ENCODE peak calls at places on chromosomes 1 and 21, in ten cellular contexts. Z is colonic mucosa, A is hepatocyte, Y is fibroblast of lung, O is GM12878, Q is transverse colon, S is heart left ventricle, R is choroid plexus epithelial cell, K is cardiac muscle cell, U is brain microvascular endothelial cell. V is an unnamed sample.

GRCh38 chr1:14487671-14488070 is 110.8 kb upstream of the KAZN start:
- DNase-seq in Q (no peak), Z (no peak), U (no peak), A (no peak), R (no peak), Y (no peak), O (no peak), K (no peak), S (no peak), V (no peak)

GRCh38 chr1:55275151-55275748 is 60.1 kb upstream of the USP24 start:
- DNase-seq in R (peak), Q (peak), K (no peak), A (no peak), Z (no peak), S (no peak), U (peak), Y (peak), O (no peak), V (peak)

GRCh38 chr1:72434070-72434469 is 151.7 kb upstream of the NEGR1 start:
- DNase-seq in O (no peak), Z (no peak), U (no peak), R (no peak), K (no peak), A (no peak), Y (no peak), Q (no peak), S (no peak), V (no peak)

GRCh38 chr1:64983110-64983509 is 16.8 kb upstream of the JAK1 start:
- DNase-seq in O (no peak), R (peak), K (peak), Y (no peak), Z (no peak), U (peak), S (no peak), A (peak), Q (no peak), V (peak)

GRCh38 chr1:17587693-17588047 is 48.2 kb downstream of the ARHGEF10L start:
- DNase-seq in O (no peak), Y (peak), A (peak), Q (no peak), U (peak), R (peak), Z (no peak), S (no peak), K (peak), V (no peak)

GRCh38 chr21:34994646-34995631 is 54.2 kb downstream of the RUNX1 start:
- DNase-seq in R (no peak), O (no peak), Y (no peak), Z (no peak), K (no peak), S (no peak), Q (no peak), A (no peak), U (no peak), V (no peak)

GRCh38 chr1:185965870-185966269 is 231.7 kb downstream of the HMCN1 start:
- DNase-seq in Z (no peak), S (no peak), Y (no peak), R (no peak), A (no peak), Q (no peak), K (no peak), O (no peak), U (no peak), V (no peak)

GRCh38 chr1:59707216-59707615 is 107.5 kb upstream of the HOOK1 start:
- DNase-seq in Q (peak), Y (peak), K (no peak), Z (no peak), S (peak), O (no peak), R (peak), A (peak), U (peak), V (peak)

GRCh38 chr1:43066578-43066977 is 105.5 kb downstream of the EBNA1BP2 start:
- DNase-seq in K (no peak), Q (no peak), R (no peak), A (no peak), Z (no peak), U (no peak), Y (no peak), S (no peak), O (no peak), V (peak)

GRCh38 chr1:20654104-20654690 is 7.0 kb downstream of the DDOST start:
- DNase-seq in Z (no peak), Y (peak), U (no peak), Q (no peak), O (no peak), S (no peak), A (no peak), K (no peak), R (no peak), V (no peak)

GRCh38 chr1:201880928-201881571 is 7.6 kb upstream of the SHISA4 start:
- DNase-seq in Z (no peak), O (no peak), U (no peak), Y (no peak), A (no peak), Q (no peak), K (no peak), R (no peak), S (no peak), V (no peak)

GRCh38 chr1:62311473-62311943 is 7.7 kb downstream of the KANK4 start:
- DNase-seq in Y (no peak), Q (no peak), K (no peak), O (no peak), R (no peak), Z (no peak), U (no peak), S (no peak), A (no peak), V (no peak)

GRCh38 chr21:38290809-38291208 is 34.0 kb downstream of the KCNJ15 start:
- DNase-seq in S (no peak), A (no peak), Z (no peak), O (no peak), Q (no peak), Y (no peak), R (no peak), U (no peak), K (no peak), V (no peak)

GRCh38 chr1:57872913-57873312 is 449.1 kb upstream of the DAB1 start:
- DNase-seq in K (no peak), S (no peak), Q (no peak), A (no peak), Z (no peak), O (no peak), R (no peak), U (no peak), Y (no peak), V (no peak)

GRCh38 chr1:26168410-26169167 is at the start of gene C1orf232:
- DNase-seq in A (peak), K (no peak), O (no peak), U (no peak), S (no peak), Z (no peak), Y (no peak), R (no peak), Q (no peak), V (no peak)

GRCh38 chr1:63795455-63795854 is 21.6 kb downstream of the ROR1 start:
- DNase-seq in Q (no peak), Z (no peak), U (no peak), K (peak), A (no peak), Y (no peak), R (peak), S (no peak), O (no peak), V (no peak)

GRCh38 chr1:59505596-59506028 is 208.7 kb downstream of the FGGY start:
- DNase-seq in Y (no peak), Z (no peak), K (no peak), U (no peak), R (no peak), A (no peak), O (no peak), Q (no peak), S (no peak), V (peak)

GRCh38 chr1:111414756-111415155 is 12.8 kb downstream of the OVGP1 start:
- DNase-seq in O (no peak), A (no peak), K (no peak), S (no peak), U (no peak), Y (no peak), R (no peak), Q (no peak), Z (no peak), V (no peak)

GRCh38 chr1:202162418-202163280 is 2.2 kb upstream of the PTPN7 start:
- DNase-seq in K (no peak), Z (no peak), S (no peak), Q (no peak), U (no peak), A (no peak), R (no peak), Y (no peak), O (no peak), V (no peak)

GRCh38 chr1:22048351-22049192 is 3.9 kb upstream of the CDC42 start:
- DNase-seq in Z (no peak), R (no peak), O (peak), A (no peak), Q (no peak), U (no peak), S (no peak), Y (no peak), K (no peak), V (no peak)

GRCh38 chr1:159913451-159914192 is 11.7 kb downstream of the TAGLN2 start:
- DNase-seq in U (no peak), R (no peak), K (no peak), O (no peak), A (no peak), Y (no peak), Z (peak), S (no peak), Q (no peak), V (no peak)

GRCh38 chr1:233061265-233061664 is 110.9 kb downstream of the NTPCR start:
- DNase-seq in A (no peak), S (no peak), R (no peak), Z (no peak), K (no peak), Q (no peak), Y (no peak), U (no peak), O (no peak), V (no peak)

DNA sequence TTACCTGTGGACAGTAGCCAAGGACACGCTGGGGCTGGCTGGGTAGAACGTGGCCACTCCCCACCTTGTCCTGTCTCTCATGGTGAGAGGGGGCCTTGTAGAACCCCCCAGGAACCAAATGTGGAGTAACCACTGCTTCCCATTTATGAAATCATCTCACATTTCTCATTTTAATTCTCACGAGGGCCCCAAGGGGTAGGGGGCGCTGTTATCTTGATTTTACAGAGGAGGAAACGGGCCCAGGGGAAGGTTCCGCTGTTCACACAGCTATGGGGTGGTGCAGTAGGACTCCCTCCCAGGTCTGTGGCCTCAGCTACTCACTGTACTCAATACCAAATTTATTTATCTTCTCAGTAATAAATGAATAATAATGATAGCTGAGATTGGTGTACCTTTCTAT is 5.5 kb downstream of the SMPDL3B start:
- DNase-seq in K (no peak), Y (peak), R (peak), U (peak), Q (peak), Z (peak), O (no peak), A (no peak), S (no peak), V (no peak)
- TF ChIP-seq CTCF in K (peak), Y (peak), R (peak), U (peak), Q (peak), Z (peak), O (peak), A (no peak), S (no peak), V (peak)

GRCh38 chr1:68464891-68465290 is 15.1 kb upstream of the RPE65 start:
- DNase-seq in U (no peak), S (no peak), O (no peak), K (no peak), Q (no peak), Z (no peak), R (peak), A (no peak), Y (no peak), V (no peak)
- H3K4me3 ChIP-seq in U (no peak), S (no peak), O (no peak), K (no peak), Q (no peak), Z (no peak), R (no peak), A (no peak), Y (no peak), V (no peak)

GRCh38 chr1:33996281-33996680 is 132.4 kb downstream of the HMGB4 start:
- DNase-seq in Z (no peak), O (no peak), S (no peak), K (no peak), A (no peak), Y (no peak), U (no peak), R (no peak), Q (no peak), V (no peak)
- TF ChIP-seq CTCF in Z (no peak), O (no peak), S (no peak), K (no peak), A (no peak), Y (no peak), U (no peak), R (no peak), Q (no peak), V (no peak)

GRCh38 chr1:156119503-156120209 is 5.1 kb downstream of the LMNA start:
- DNase-seq in S (peak), K (no peak), O (no peak), R (peak), Y (peak), A (peak), Z (peak), Q (peak), U (peak), V (no peak)

GRCh38 chr1:156122086-156122485 is 7.6 kb downstream of the LMNA start:
- DNase-seq in R (no peak), O (no peak), Z (no peak), S (no peak), Q (no peak), K (no peak), U (no peak), Y (no peak), A (no peak), V (no peak)

GRCh38 chr1:156120318-156120717 is 5.8 kb downstream of the LMNA start:
- DNase-seq in U (no peak), Y (no peak), S (no peak), R (no peak), K (no peak), Z (no peak), O (no peak), Q (no peak), A (no peak), V (no peak)

GRCh38 chr1:156122519-156123355 is 8.2 kb downstream of the LMNA start:
- DNase-seq in K (peak), Y (peak), A (peak), U (peak), S (peak), Q (peak), O (no peak), Z (peak), R (peak), V (no peak)

GRCh38 chr1:156121441-156121840 is 6.9 kb downstream of the LMNA start:
- DNase-seq in U (no peak), Z (no peak), A (no peak), Q (no peak), O (no peak), S (no peak), K (no peak), R (no peak), Y (no peak), V (no peak)
- H3K4me3 ChIP-seq in U (no peak), Z (no peak), A (no peak), Q (no peak), O (no peak), S (peak), K (no peak), R (no peak), Y (peak), V (no peak)

DNA sequence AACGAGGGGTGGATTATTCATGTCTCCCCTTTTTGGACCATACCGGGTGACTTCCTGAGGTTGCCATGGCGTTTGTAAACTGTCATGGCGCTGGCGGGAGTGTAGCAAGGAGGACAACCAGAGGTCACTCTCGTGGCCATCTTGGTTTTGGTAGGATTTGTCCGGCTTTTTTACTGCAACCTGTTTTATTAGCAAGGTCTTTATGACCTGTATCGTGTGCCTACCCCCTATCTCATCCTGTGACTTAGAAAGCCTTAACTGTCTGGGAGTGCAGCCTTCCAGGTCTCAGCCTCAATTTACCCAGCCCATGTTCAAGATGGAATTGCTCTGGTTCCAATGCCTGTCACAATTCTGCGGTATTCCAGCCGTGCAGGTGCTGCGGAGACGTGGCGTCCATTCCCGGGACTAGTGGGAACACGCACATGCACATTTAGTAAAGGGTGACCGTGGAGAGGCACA is 40.2 kb upstream of the ZNF496 start:
- DNase-seq in K (no peak), Y (no peak), O (no peak), R (no peak), A (no peak), U (no peak), S (no peak), Q (no peak), Z (no peak), V (no peak)
- TF ChIP-seq CTCF in K (no peak), Y (no peak), O (no peak), R (no peak), A (no peak), U (no peak), S (no peak), Q (no peak), Z (no peak), V (no peak)

DNA sequence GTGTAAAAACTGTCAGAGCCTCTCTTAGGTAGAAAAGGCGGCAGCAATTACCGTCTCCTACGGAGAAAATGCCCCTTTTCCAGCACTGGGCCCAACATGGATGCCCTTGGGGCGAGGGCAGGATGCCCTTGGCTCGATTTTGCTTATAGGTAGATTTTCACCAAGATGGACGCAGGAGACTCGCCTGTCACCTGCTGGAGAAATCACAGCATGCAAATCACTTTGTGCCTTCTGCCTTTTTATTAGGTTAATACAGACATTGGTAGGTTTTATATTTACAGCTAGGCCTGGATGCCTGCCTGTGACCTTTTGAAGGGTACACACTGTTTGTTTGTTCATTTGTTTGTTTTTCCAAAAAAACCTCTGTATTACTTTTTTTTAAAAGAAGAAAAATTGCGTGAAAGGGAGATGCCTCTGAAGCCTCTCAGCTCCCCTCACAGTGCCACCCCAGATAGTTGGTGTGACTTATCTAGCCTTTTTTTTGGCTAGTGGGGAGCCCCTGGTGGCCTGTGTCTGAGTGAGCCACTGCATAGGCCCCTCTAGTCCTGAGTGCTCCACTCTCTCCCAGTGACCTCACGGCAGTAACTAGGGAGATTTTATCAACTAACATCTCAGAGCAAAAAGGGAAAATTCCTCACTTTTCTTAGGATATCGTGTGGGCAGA is 2.5 kb downstream of the ATP1B1 start:
- DNase-seq in R (no peak), Z (peak), Y (no peak), Q (peak), A (peak), O (no peak), U (peak), K (peak), S (no peak), V (no peak)
- H3K4me3 ChIP-seq in R (no peak), Z (peak), Y (peak), Q (peak), A (peak), O (peak), U (no peak), K (peak), S (peak), V (peak)

GRCh38 chr1:28087614-28088167 is 719 bp downstream of the EYA3 start:
- DNase-seq in Z (peak), K (peak), Y (peak), S (no peak), A (peak), O (no peak), R (peak), U (no peak), Q (no peak), V (no peak)
- TF ChIP-seq CTCF in Z (no peak), K (no peak), Y (no peak), S (no peak), A (no peak), O (peak), R (peak), U (peak), Q (peak), V (peak)

DNA sequence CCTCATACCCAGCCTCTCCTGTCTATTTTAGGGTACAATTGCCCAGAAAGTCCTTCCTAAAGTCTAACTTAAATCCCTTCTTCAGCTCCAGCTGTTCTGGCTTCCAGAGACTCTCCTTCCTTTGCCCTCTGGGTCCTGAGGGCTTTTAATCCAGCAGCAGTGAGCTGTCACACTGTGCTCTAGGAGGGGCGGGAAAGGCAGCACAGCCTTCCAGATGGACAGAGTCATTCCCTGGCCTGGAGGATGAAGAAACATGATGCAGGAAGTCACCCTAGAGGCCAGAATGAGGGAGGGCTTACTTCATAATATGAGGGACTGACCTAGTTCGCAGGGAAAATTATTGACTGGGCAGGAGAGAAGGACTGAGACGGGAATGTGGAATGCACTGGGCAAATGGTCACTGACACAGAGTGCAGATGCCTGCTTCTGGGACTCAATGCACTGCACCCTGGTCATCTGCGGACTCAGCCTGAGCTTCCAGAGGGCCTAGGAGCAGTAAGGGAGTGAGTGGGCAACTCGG is 1.3 kb downstream of the SH2D2A start:
- DNase-seq in Y (peak), U (peak), Q (peak), K (no peak), R (peak), S (peak), O (no peak), Z (no peak), A (peak), V (no peak)
- H3K4me3 ChIP-seq in Y (no peak), U (no peak), Q (no peak), K (no peak), R (no peak), S (peak), O (no peak), Z (no peak), A (no peak), V (no peak)

GRCh38 chr1:5975133-5975880 is 16.9 kb downstream of the NPHP4 start:
- DNase-seq in O (no peak), U (peak), Y (peak), S (no peak), Q (peak), R (peak), A (peak), Z (no peak), K (peak), V (no peak)

GRCh38 chr1:5974631-5975030 is 17.6 kb downstream of the NPHP4 start:
- DNase-seq in Z (no peak), K (no peak), O (no peak), Y (no peak), R (no peak), Q (no peak), S (no peak), U (no peak), A (no peak), V (no peak)

GRCh38 chr1:5972198-5972520 is 20.1 kb downstream of the NPHP4 start:
- DNase-seq in Z (no peak), O (no peak), U (no peak), K (no peak), S (no peak), Y (no peak), A (no peak), Q (no peak), R (no peak), V (no peak)

GRCh38 chr1:5971471-5972197 is 20.6 kb downstream of the NPHP4 start:
- DNase-seq in K (no peak), R (no peak), Q (no peak), S (no peak), Z (no peak), Y (no peak), U (no peak), O (no peak), A (no peak), V (no peak)

DNA sequence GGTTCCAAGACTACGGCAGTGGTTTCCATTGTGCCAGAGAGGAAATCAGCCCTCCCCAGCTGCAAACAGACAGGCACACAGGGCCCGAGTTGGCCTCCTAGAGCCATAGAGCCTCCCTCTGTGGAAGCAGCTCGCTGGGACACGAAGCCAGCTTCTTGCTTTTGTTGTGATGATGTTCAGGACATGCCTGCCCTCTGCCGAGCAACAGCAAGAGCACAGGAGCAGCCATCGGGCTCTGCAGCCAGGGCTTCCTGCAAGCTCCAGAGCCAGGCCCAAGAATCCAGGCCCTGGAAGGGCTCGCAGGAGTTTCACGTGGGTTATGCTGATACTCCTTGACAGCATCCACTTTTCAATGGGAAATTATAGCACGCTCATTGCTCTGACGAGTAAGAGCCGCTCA is 18.5 kb downstream of the NPHP4 start:
- DNase-seq in S (no peak), Z (no peak), U (no peak), R (peak), Q (no peak), O (no peak), K (no peak), Y (no peak), A (no peak), V (no peak)
- TF ChIP-seq CTCF in S (no peak), Z (no peak), U (peak), R (peak), Q (no peak), O (no peak), K (peak), Y (no peak), A (no peak), V (no peak)

V was measured in retinal pigment epithelial cell.